ENCODE peak calls at places on chromosomes 3 and 15, in four cellular contexts. P, R, C and V are unnamed samples.
A peak's percentile ranks its signal among the peaks of the same experiment; 100 is the strongest.

GRCh38 chr3:14849831-14850230 is 31.1 kb downstream of the FGD5 start:
- DNase-seq in P (no peak), R (no peak), C (no peak), V (no peak)

GRCh38 chr15:85019815-85020590 is 38.3 kb downstream of the PDE8A start:
- DNase-seq in P (no peak), R (no peak), C (no peak), V (no peak)

GRCh38 chr3:120460862-120461261 is 10.1 kb upstream of the FSTL1 start:
- DNase-seq in P (no peak), R (no peak), C (no peak), V (no peak)

GRCh38 chr3:148379763-148380162 is 317.9 kb upstream of the AGTR1 start:
- DNase-seq in P (peak; percentile 19), R (peak; percentile 64), C (no peak), V (peak; percentile 3)

GRCh38 chr3:154898916-154899315 is 181.2 kb upstream of the MME start:
- DNase-seq in P (no peak), R (no peak), C (no peak), V (peak; percentile 25)

GRCh38 chr3:38362825-38363224 is 16.2 kb downstream of the XYLB start:
- DNase-seq in P (no peak), R (no peak), C (no peak), V (no peak)

GRCh38 chr3:69389520-69390248 is 3.8 kb upstream of the FRMD4B start:
- DNase-seq in P (no peak), R (no peak), C (no peak), V (peak; percentile 57)

GRCh38 chr3:124635169-124635539 is 95.1 kb upstream of the UMPS start:
- DNase-seq in P (no peak), R (no peak), C (no peak), V (no peak)

GRCh38 chr3:129596194-129597086 is 10.0 kb downstream of the PLXND1 start:
- DNase-seq in P (no peak), R (peak; percentile 94), C (peak; percentile 87), V (no peak)

GRCh38 chr3:85574306-85574705 is 615.5 kb downstream of the CADM2 start:
- DNase-seq in P (no peak), R (peak; percentile 28), C (no peak), V (peak; percentile 47)

GRCh38 chr15:62145015-62145735 is 19.9 kb downstream of the C2CD4B start:
- DNase-seq in P (no peak), R (no peak), C (no peak), V (no peak)

GRCh38 chr3:80018375-80018774 is 250.6 kb upstream of the ROBO1 start:
- DNase-seq in P (no peak), R (no peak), C (no peak), V (no peak)

GRCh38 chr3:179716811-179717210 is 64.0 kb downstream of the USP13 start:
- DNase-seq in P (no peak), R (peak; percentile 74), C (no peak), V (peak; percentile 20)

GRCh38 chr15:43762824-43763223 is 13.9 kb downstream of the ELL3 start:
- DNase-seq in P (no peak), R (peak; percentile 46), C (no peak), V (no peak)

GRCh38 chr3:102238362-102238761 is 196.5 kb upstream of the ZPLD1 start:
- DNase-seq in P (no peak), R (no peak), C (no peak), V (no peak)

GRCh38 chr15:94387442-94387841 is 156.1 kb downstream of the MCTP2 start:
- DNase-seq in P (no peak), R (no peak), C (no peak), V (no peak)

GRCh38 chr3:9311265-9311664 is 51.6 kb upstream of the THUMPD3 start:
- DNase-seq in P (no peak), R (no peak), C (no peak), V (no peak)

GRCh38 chr3:140236836-140237476 is 302.0 kb downstream of the CLSTN2 start:
- DNase-seq in P (no peak), R (no peak), C (no peak), V (no peak)

GRCh38 chr3:114872056-114872455 is 275.0 kb downstream of the ZBTB20 start:
- DNase-seq in P (no peak), R (no peak), C (no peak), V (no peak)

GRCh38 chr3:111910806-111911205 is 51.7 kb downstream of the PHLDB2 start:
- DNase-seq in P (no peak), R (peak; percentile 81), C (no peak), V (no peak)

GRCh38 chr3:139032326-139033002 is 11.7 kb upstream of the PRR23B start:
- DNase-seq in P (no peak), R (no peak), C (no peak), V (no peak)

GRCh38 chr15:44532689-44533088 is 4.3 kb upstream of the EIF3J start:
- DNase-seq in P (no peak), R (no peak), C (no peak), V (no peak)

GRCh38 chr3:20230954-20231353 is 44.9 kb upstream of the SGO1 start:
- DNase-seq in P (no peak), R (no peak), C (no peak), V (no peak)

GRCh38 chr15:73028030-73028429 is 24.2 kb upstream of the NEO1 start:
- DNase-seq in P (no peak), R (no peak), C (no peak), V (no peak)

GRCh38 chr15:67142142-67143092 is 77.0 kb downstream of the SMAD3 start:
- DNase-seq in P (no peak), R (peak; percentile 79), C (no peak), V (no peak)

GRCh38 chr3:37621771-37622170 is 239.9 kb upstream of the CTDSPL start:
- DNase-seq in P (no peak), R (no peak), C (no peak), V (no peak)

GRCh38 chr3:77190281-77190841 is 150.5 kb downstream of the ROBO2 start:
- DNase-seq in P (no peak), R (no peak), C (no peak), V (no peak)

GRCh38 chr15:20358066-20358780 is 183.4 kb downstream of the GOLGA6L6 start:
- DNase-seq in P (no peak), R (no peak), C (no peak), V (no peak)

GRCh38 chr3:12170207-12170606 is 11.5 kb upstream of the TIMP4 start:
- DNase-seq in P (no peak), R (peak; percentile 51), C (no peak), V (no peak)

GRCh38 chr15:25189551-25189950 is 234.8 kb downstream of the SNRPN start:
- DNase-seq in P (no peak), R (no peak), C (no peak), V (no peak)
- TF ChIP-seq CTCF in P (no peak), R (no peak), C (no peak), V (no peak)

DNA sequence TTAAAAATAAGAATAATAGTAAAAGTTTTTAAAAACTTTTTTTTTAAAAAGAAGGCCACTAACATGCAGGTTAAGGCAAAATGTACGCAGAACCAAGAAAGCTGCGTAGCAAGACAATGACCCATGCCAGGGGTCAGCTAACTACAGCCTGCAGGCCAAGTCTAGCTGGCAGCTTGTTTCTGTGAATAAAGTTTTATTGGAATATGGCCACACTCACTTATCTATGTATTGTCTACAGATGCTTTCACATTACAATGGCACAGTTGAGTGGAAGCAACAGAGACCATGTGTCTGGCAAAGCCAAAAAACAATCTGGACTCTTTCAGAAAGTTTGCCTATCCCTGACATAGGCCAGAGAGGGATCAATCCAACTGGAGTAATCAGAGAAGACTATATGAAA is 46.7 kb downstream of the WWTR1 start:
- DNase-seq in P (no peak), R (no peak), C (no peak), V (no peak)
- H3K27ac ChIP-seq in P (peak overlapping the region; percentile 78), R (no peak overlapping the region), C (peak overlapping the region; percentile 60), V (no peak overlapping the region)

GRCh38 chr3:108588616-108589015 is 622 bp downstream of the CIP2A start:
- DNase-seq in P (no peak), R (no peak), C (no peak), V (no peak)

GRCh38 chr3:108595304-108595703 is 5.8 kb downstream of the DZIP3 start:
- DNase-seq in P (no peak), R (no peak), C (no peak), V (no peak)

GRCh38 chr3:108589998-108590323 is 439 bp downstream of the DZIP3 start:
- DNase-seq in P (no peak), R (no peak), C (no peak), V (no peak)

GRCh38 chr3:108590443-108590842 is 921 bp downstream of the DZIP3 start:
- DNase-seq in P (no peak), R (no peak), C (no peak), V (peak; percentile 14)

GRCh38 chr3:108589081-108589997 is at the start of the genes CIP2A and DZIP3:
- DNase-seq in P (peak; percentile 82), R (peak; percentile 91), C (peak; percentile 64), V (peak; percentile 87)
- TF ChIP-seq CTCF in P (no peak), R (no peak), C (no peak), V (no peak)

GRCh38 chr3:194688946-194689345 is 3.3 kb downstream of the FAM43A start:
- DNase-seq in P (no peak), R (no peak), C (no peak), V (no peak)

GRCh38 chr3:194687638-194688206 is 2.0 kb downstream of the FAM43A start:
- DNase-seq in P (peak; percentile 41), R (peak; percentile 37), C (peak; percentile 17), V (no peak)

GRCh38 chr3:194690501-194691372 is 5.1 kb downstream of the FAM43A start:
- DNase-seq in P (no peak), R (peak; percentile 49), C (no peak), V (no peak)

GRCh38 chr3:194688207-194688711 is 2.6 kb downstream of the FAM43A start:
- DNase-seq in P (no peak), R (no peak), C (no peak), V (no peak)

DNA sequence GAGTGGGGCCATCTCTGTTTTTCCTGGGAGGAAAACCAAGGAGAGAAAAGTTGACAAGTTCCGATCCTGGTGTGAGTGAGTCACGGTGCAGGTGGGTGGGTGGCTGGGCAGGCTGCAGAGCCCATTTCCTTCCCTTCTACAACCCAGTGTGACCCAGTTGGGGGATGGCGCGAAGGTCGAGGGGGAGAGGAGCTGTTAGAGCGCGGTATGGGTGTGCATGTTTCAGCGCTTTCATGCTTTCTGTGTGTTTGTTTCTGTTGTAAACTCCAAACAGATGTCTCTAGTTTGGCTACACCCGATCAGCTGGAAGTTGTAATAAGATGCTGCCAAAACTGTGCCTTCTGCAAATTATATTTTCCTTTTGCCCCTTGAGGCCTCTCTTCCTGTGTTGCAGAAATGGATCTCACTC is 3.8 kb downstream of the FAM43A start:
- DNase-seq in P (no peak), R (no peak), C (peak; percentile 11), V (no peak)
- H3K27ac ChIP-seq in P (no peak overlapping the region), R (no peak overlapping the region), C (peak overlapping the region; percentile 52), V (no peak overlapping the region)

GRCh38 chr15:60790641-60791040 is 311.7 kb upstream of the ICE2 start:
- DNase-seq in P (no peak), R (no peak), C (no peak), V (peak; percentile 59)
- TF ChIP-seq CTCF in P (no peak), R (no peak), C (no peak), V (no peak)

DNA sequence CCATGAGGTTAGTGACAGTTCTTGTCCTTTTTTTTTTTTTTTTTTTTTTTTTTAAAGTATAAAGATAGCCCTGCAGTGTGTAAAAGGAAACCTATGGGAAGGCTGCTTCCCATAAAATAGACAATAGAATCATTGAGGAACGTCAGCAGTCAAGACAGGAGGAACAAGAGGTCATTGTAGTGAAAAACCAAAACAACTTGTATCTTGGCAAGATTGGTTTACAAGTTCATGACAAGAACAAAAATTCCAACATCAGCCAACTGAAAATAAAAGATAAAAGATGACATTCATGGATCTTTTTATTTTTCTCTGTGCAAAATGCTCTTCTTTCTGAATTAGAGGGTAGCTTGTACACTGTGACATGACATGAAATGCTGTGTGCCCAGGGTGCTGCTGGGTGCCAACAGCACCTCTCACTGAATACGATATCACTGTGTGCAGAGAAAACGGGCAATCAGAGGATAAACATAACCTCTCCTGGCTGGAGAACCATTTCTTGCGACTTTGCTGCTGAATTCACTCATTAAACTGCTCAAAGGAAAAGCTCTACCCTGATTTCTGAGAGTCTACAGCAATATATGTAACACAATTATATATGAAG is 30.1 kb upstream of the IP6K2 start:
- DNase-seq in P (no peak), R (no peak), C (no peak), V (no peak)
- H3K27ac ChIP-seq in P (no peak overlapping the region), R (no peak overlapping the region), C (peak overlapping the region; percentile 84), V (no peak overlapping the region)